ENCODE peak calls at places on chromosomes 7 and 10, in six cellular contexts. W, D, M, C, R and E are unnamed samples.

GRCh38 chr7:36280840-36281812 is 108.5 kb upstream of the ANLN start:
- DNase-seq in W (peak; percentile 35), D (no peak), M (peak; percentile 90), C (no peak), R (peak; percentile 90), E (peak; percentile 92)

GRCh38 chr7:109206196-109206595 is 636.5 kb downstream of the DNAJB9 start:
- DNase-seq in W (no peak), D (no peak), M (no peak), C (no peak), R (no peak), E (no peak)

GRCh38 chr7:27098493-27099223 is 2.9 kb upstream of the HOXA1 start:
- DNase-seq in W (no peak), D (no peak), M (peak; percentile 86), C (no peak), R (peak; percentile 77), E (no peak)

GRCh38 chr7:74380720-74381119 is 73.0 kb upstream of the GTF2IRD1 start:
- DNase-seq in W (no peak), D (no peak), M (no peak), C (no peak), R (no peak), E (no peak)

GRCh38 chr7:151704969-151705743 is 171.8 kb downstream of the PRKAG2 start:
- DNase-seq in W (no peak), D (no peak), M (no peak), C (no peak), R (peak; percentile 28), E (no peak)

GRCh38 chr7:67771840-67772605 is 775.4 kb downstream of the TYW1 start:
- DNase-seq in W (no peak), D (no peak), M (no peak), C (no peak), R (no peak), E (no peak)

GRCh38 chr7:157567666-157568065 is 230.9 kb downstream of the DNAJB6 start:
- DNase-seq in W (no peak), D (no peak), M (peak; percentile 56), C (no peak), R (no peak), E (no peak)

GRCh38 chr10:90592903-90593302 is 264.9 kb downstream of the HTR7 start:
- DNase-seq in W (peak; percentile 91), D (no peak), M (no peak), C (no peak), R (no peak), E (peak; percentile 63)

GRCh38 chr7:1846331-1847065 is 176.4 kb downstream of the ELFN1 start:
- DNase-seq in W (no peak), D (no peak), M (peak; percentile 50), C (no peak), R (no peak), E (no peak)